ENCODE peak calls at places on chromosomes 12 and 14, in ten cellular contexts. One of them, this sample, is unnamed.

GRCh38 chr12:29429999-29430698 is 49.2 kb upstream of the ERGIC2 start:
- DNase-seq in activated naive CD4-positive, alpha-beta T cell: no peak
- DNase-seq in NCI-H1694 treated with DMSO at 0.1 percent for 48 hours: no peak
- DNase-seq in NCI-H460: no peak
- DNase-seq in cardiac muscle cell: no peak
- DNase-seq in HL-60: no peak
- DNase-seq in central memory CD8-positive, alpha-beta T cell: no peak
- DNase-seq in right cardiac atrium: peak
- DNase-seq in amygdala: no peak
- DNase-seq in stimulated activated CD4-positive, alpha-beta T cell treated with anti-CD3 and anti-CD28 coated beads, TNF-alpha, amount 100 ng/mL, for 1 hour: no peak
- DNase-seq in this sample: no peak

GRCh38 chr14:85590784-85591183 is 60.8 kb downstream of the FLRT2 start:
- DNase-seq in activated naive CD4-positive, alpha-beta T cell: no peak
- DNase-seq in NCI-H1694 treated with DMSO at 0.1 percent for 48 hours: no peak
- DNase-seq in NCI-H460: no peak
- DNase-seq in cardiac muscle cell: peak
- DNase-seq in HL-60: no peak
- DNase-seq in central memory CD8-positive, alpha-beta T cell: no peak
- DNase-seq in right cardiac atrium: no peak
- DNase-seq in amygdala: no peak
- DNase-seq in stimulated activated CD4-positive, alpha-beta T cell treated with anti-CD3 and anti-CD28 coated beads, TNF-alpha, amount 100 ng/mL, for 1 hour: no peak
- DNase-seq in this sample: no peak

GRCh38 chr12:105878964-105879363 is 259.8 kb downstream of the NUAK1 start:
- DNase-seq in activated naive CD4-positive, alpha-beta T cell: no peak
- DNase-seq in NCI-H1694 treated with DMSO at 0.1 percent for 48 hours: no peak
- DNase-seq in NCI-H460: no peak
- DNase-seq in cardiac muscle cell: no peak
- DNase-seq in HL-60: no peak
- DNase-seq in central memory CD8-positive, alpha-beta T cell: no peak
- DNase-seq in right cardiac atrium: no peak
- DNase-seq in amygdala: no peak
- DNase-seq in stimulated activated CD4-positive, alpha-beta T cell treated with anti-CD3 and anti-CD28 coated beads, TNF-alpha, amount 100 ng/mL, for 1 hour: no peak
- DNase-seq in this sample: no peak

GRCh38 chr14:60753264-60754126 is 18.9 kb downstream of the MNAT1 start:
- DNase-seq in activated naive CD4-positive, alpha-beta T cell: no peak
- DNase-seq in NCI-H1694 treated with DMSO at 0.1 percent for 48 hours: no peak
- DNase-seq in NCI-H460: no peak
- DNase-seq in cardiac muscle cell: peak
- DNase-seq in HL-60: peak
- DNase-seq in central memory CD8-positive, alpha-beta T cell: peak
- DNase-seq in right cardiac atrium: no peak
- DNase-seq in amygdala: no peak
- DNase-seq in stimulated activated CD4-positive, alpha-beta T cell treated with anti-CD3 and anti-CD28 coated beads, TNF-alpha, amount 100 ng/mL, for 1 hour: peak
- DNase-seq in this sample: no peak

GRCh38 chr12:105382771-105383632 is 52.5 kb downstream of the C12orf75 start:
- DNase-seq in activated naive CD4-positive, alpha-beta T cell: no peak
- DNase-seq in NCI-H1694 treated with DMSO at 0.1 percent for 48 hours: peak
- DNase-seq in NCI-H460: peak
- DNase-seq in cardiac muscle cell: peak
- DNase-seq in HL-60: no peak
- DNase-seq in central memory CD8-positive, alpha-beta T cell: peak
- DNase-seq in right cardiac atrium: no peak
- DNase-seq in amygdala: no peak
- DNase-seq in stimulated activated CD4-positive, alpha-beta T cell treated with anti-CD3 and anti-CD28 coated beads, TNF-alpha, amount 100 ng/mL, for 1 hour: no peak
- DNase-seq in this sample: peak

GRCh38 chr14:74599201-74599809 is 12.7 kb downstream of the LTBP2 start:
- DNase-seq in activated naive CD4-positive, alpha-beta T cell: no peak
- DNase-seq in NCI-H1694 treated with DMSO at 0.1 percent for 48 hours: no peak
- DNase-seq in NCI-H460: no peak
- DNase-seq in cardiac muscle cell: peak
- DNase-seq in HL-60: no peak
- DNase-seq in central memory CD8-positive, alpha-beta T cell: no peak
- DNase-seq in right cardiac atrium: peak
- DNase-seq in amygdala: no peak
- DNase-seq in stimulated activated CD4-positive, alpha-beta T cell treated with anti-CD3 and anti-CD28 coated beads, TNF-alpha, amount 100 ng/mL, for 1 hour: no peak
- DNase-seq in this sample: no peak

GRCh38 chr14:103314496-103315277 is 19.4 kb upstream of the EIF5 start:
- DNase-seq in activated naive CD4-positive, alpha-beta T cell: no peak
- DNase-seq in NCI-H1694 treated with DMSO at 0.1 percent for 48 hours: no peak
- DNase-seq in NCI-H460: no peak
- DNase-seq in cardiac muscle cell: no peak
- DNase-seq in HL-60: no peak
- DNase-seq in central memory CD8-positive, alpha-beta T cell: no peak
- DNase-seq in right cardiac atrium: peak
- DNase-seq in amygdala: no peak
- DNase-seq in stimulated activated CD4-positive, alpha-beta T cell treated with anti-CD3 and anti-CD28 coated beads, TNF-alpha, amount 100 ng/mL, for 1 hour: no peak
- DNase-seq in this sample: no peak

GRCh38 chr14:63578300-63578699 is 35.1 kb upstream of the PPP2R5E start:
- DNase-seq in activated naive CD4-positive, alpha-beta T cell: no peak
- DNase-seq in NCI-H1694 treated with DMSO at 0.1 percent for 48 hours: no peak
- DNase-seq in NCI-H460: no peak
- DNase-seq in cardiac muscle cell: no peak
- DNase-seq in HL-60: no peak
- DNase-seq in central memory CD8-positive, alpha-beta T cell: no peak
- DNase-seq in right cardiac atrium: no peak
- DNase-seq in amygdala: no peak
- DNase-seq in stimulated activated CD4-positive, alpha-beta T cell treated with anti-CD3 and anti-CD28 coated beads, TNF-alpha, amount 100 ng/mL, for 1 hour: no peak
- DNase-seq in this sample: no peak

GRCh38 chr12:123660328-123660727 is 10.6 kb upstream of the TCTN2 start:
- DNase-seq in activated naive CD4-positive, alpha-beta T cell: no peak
- DNase-seq in NCI-H1694 treated with DMSO at 0.1 percent for 48 hours: no peak
- DNase-seq in NCI-H460: no peak
- DNase-seq in cardiac muscle cell: peak
- DNase-seq in HL-60: no peak
- DNase-seq in central memory CD8-positive, alpha-beta T cell: no peak
- DNase-seq in right cardiac atrium: no peak
- DNase-seq in amygdala: no peak
- DNase-seq in stimulated activated CD4-positive, alpha-beta T cell treated with anti-CD3 and anti-CD28 coated beads, TNF-alpha, amount 100 ng/mL, for 1 hour: no peak
- DNase-seq in this sample: no peak

GRCh38 chr12:64883264-64884163 is 59.1 kb downstream of the TBC1D30 start:
- DNase-seq in activated naive CD4-positive, alpha-beta T cell: no peak
- DNase-seq in NCI-H1694 treated with DMSO at 0.1 percent for 48 hours: no peak
- DNase-seq in NCI-H460: no peak
- DNase-seq in cardiac muscle cell: no peak
- DNase-seq in HL-60: no peak
- DNase-seq in central memory CD8-positive, alpha-beta T cell: no peak
- DNase-seq in right cardiac atrium: no peak
- DNase-seq in amygdala: no peak
- DNase-seq in stimulated activated CD4-positive, alpha-beta T cell treated with anti-CD3 and anti-CD28 coated beads, TNF-alpha, amount 100 ng/mL, for 1 hour: no peak
- DNase-seq in this sample: no peak

GRCh38 chr12:2231011-2231595 is 178.3 kb downstream of the CACNA1C start:
- DNase-seq in activated naive CD4-positive, alpha-beta T cell: no peak
- DNase-seq in NCI-H1694 treated with DMSO at 0.1 percent for 48 hours: no peak
- DNase-seq in NCI-H460: no peak
- DNase-seq in cardiac muscle cell: peak
- DNase-seq in HL-60: no peak
- DNase-seq in central memory CD8-positive, alpha-beta T cell: no peak
- DNase-seq in right cardiac atrium: no peak
- DNase-seq in amygdala: no peak
- DNase-seq in stimulated activated CD4-positive, alpha-beta T cell treated with anti-CD3 and anti-CD28 coated beads, TNF-alpha, amount 100 ng/mL, for 1 hour: no peak
- DNase-seq in this sample: no peak

GRCh38 chr12:93080452-93080851 is 151.4 kb upstream of the EEA1 start:
- DNase-seq in activated naive CD4-positive, alpha-beta T cell: no peak
- DNase-seq in NCI-H1694 treated with DMSO at 0.1 percent for 48 hours: no peak
- DNase-seq in NCI-H460: no peak
- DNase-seq in cardiac muscle cell: no peak
- DNase-seq in HL-60: no peak
- DNase-seq in central memory CD8-positive, alpha-beta T cell: no peak
- DNase-seq in right cardiac atrium: no peak
- DNase-seq in amygdala: no peak
- DNase-seq in stimulated activated CD4-positive, alpha-beta T cell treated with anti-CD3 and anti-CD28 coated beads, TNF-alpha, amount 100 ng/mL, for 1 hour: no peak
- DNase-seq in this sample: no peak

GRCh38 chr14:104102282-104102914 is 16.9 kb downstream of the ASPG start:
- DNase-seq in activated naive CD4-positive, alpha-beta T cell: no peak
- DNase-seq in NCI-H1694 treated with DMSO at 0.1 percent for 48 hours: no peak
- DNase-seq in NCI-H460: no peak
- DNase-seq in cardiac muscle cell: no peak
- DNase-seq in HL-60: no peak
- DNase-seq in central memory CD8-positive, alpha-beta T cell: no peak
- DNase-seq in right cardiac atrium: peak
- DNase-seq in amygdala: no peak
- DNase-seq in stimulated activated CD4-positive, alpha-beta T cell treated with anti-CD3 and anti-CD28 coated beads, TNF-alpha, amount 100 ng/mL, for 1 hour: no peak
- DNase-seq in this sample: no peak

GRCh38 chr14:89638888-89639287 is 221.9 kb upstream of the FOXN3 start:
- DNase-seq in activated naive CD4-positive, alpha-beta T cell: no peak
- DNase-seq in NCI-H1694 treated with DMSO at 0.1 percent for 48 hours: no peak
- DNase-seq in NCI-H460: no peak
- DNase-seq in cardiac muscle cell: no peak
- DNase-seq in HL-60: no peak
- DNase-seq in central memory CD8-positive, alpha-beta T cell: no peak
- DNase-seq in right cardiac atrium: no peak
- DNase-seq in amygdala: no peak
- DNase-seq in stimulated activated CD4-positive, alpha-beta T cell treated with anti-CD3 and anti-CD28 coated beads, TNF-alpha, amount 100 ng/mL, for 1 hour: no peak
- DNase-seq in this sample: no peak

GRCh38 chr12:6279256-6279628 is 31.2 kb upstream of the PLEKHG6 start:
- DNase-seq in activated naive CD4-positive, alpha-beta T cell: no peak
- DNase-seq in NCI-H1694 treated with DMSO at 0.1 percent for 48 hours: no peak
- DNase-seq in NCI-H460: no peak
- DNase-seq in cardiac muscle cell: no peak
- DNase-seq in HL-60: no peak
- DNase-seq in central memory CD8-positive, alpha-beta T cell: no peak
- DNase-seq in right cardiac atrium: no peak
- DNase-seq in amygdala: no peak
- DNase-seq in stimulated activated CD4-positive, alpha-beta T cell treated with anti-CD3 and anti-CD28 coated beads, TNF-alpha, amount 100 ng/mL, for 1 hour: no peak
- DNase-seq in this sample: no peak

GRCh38 chr12:74896186-74896585 is 313.5 kb downstream of the KCNC2 start:
- DNase-seq in activated naive CD4-positive, alpha-beta T cell: no peak
- DNase-seq in NCI-H1694 treated with DMSO at 0.1 percent for 48 hours: no peak
- DNase-seq in NCI-H460: no peak
- DNase-seq in cardiac muscle cell: no peak
- DNase-seq in HL-60: no peak
- DNase-seq in central memory CD8-positive, alpha-beta T cell: no peak
- DNase-seq in right cardiac atrium: no peak
- DNase-seq in amygdala: no peak
- DNase-seq in stimulated activated CD4-positive, alpha-beta T cell treated with anti-CD3 and anti-CD28 coated beads, TNF-alpha, amount 100 ng/mL, for 1 hour: no peak
- DNase-seq in this sample: no peak

GRCh38 chr12:15601210-15601800 is 187.9 kb downstream of the EPS8 start:
- DNase-seq in activated naive CD4-positive, alpha-beta T cell: no peak
- DNase-seq in NCI-H1694 treated with DMSO at 0.1 percent for 48 hours: no peak
- DNase-seq in NCI-H460: no peak
- DNase-seq in cardiac muscle cell: peak
- DNase-seq in HL-60: no peak
- DNase-seq in central memory CD8-positive, alpha-beta T cell: no peak
- DNase-seq in right cardiac atrium: no peak
- DNase-seq in amygdala: no peak
- DNase-seq in stimulated activated CD4-positive, alpha-beta T cell treated with anti-CD3 and anti-CD28 coated beads, TNF-alpha, amount 100 ng/mL, for 1 hour: no peak
- DNase-seq in this sample: no peak

GRCh38 chr12:132437252-132438138 is 52.5 kb upstream of the FBRSL1 start:
- DNase-seq in activated naive CD4-positive, alpha-beta T cell: no peak
- DNase-seq in NCI-H1694 treated with DMSO at 0.1 percent for 48 hours: no peak
- DNase-seq in NCI-H460: no peak
- DNase-seq in cardiac muscle cell: no peak
- DNase-seq in HL-60: peak
- DNase-seq in central memory CD8-positive, alpha-beta T cell: no peak
- DNase-seq in right cardiac atrium: peak
- DNase-seq in amygdala: no peak
- DNase-seq in stimulated activated CD4-positive, alpha-beta T cell treated with anti-CD3 and anti-CD28 coated beads, TNF-alpha, amount 100 ng/mL, for 1 hour: no peak
- DNase-seq in this sample: no peak

GRCh38 chr12:85280138-85280983 is at the start of gene ALX1:
- DNase-seq in activated naive CD4-positive, alpha-beta T cell: no peak
- DNase-seq in NCI-H1694 treated with DMSO at 0.1 percent for 48 hours: no peak
- DNase-seq in NCI-H460: peak
- DNase-seq in cardiac muscle cell: peak
- DNase-seq in HL-60: no peak
- DNase-seq in central memory CD8-positive, alpha-beta T cell: no peak
- DNase-seq in right cardiac atrium: peak
- DNase-seq in amygdala: no peak
- DNase-seq in stimulated activated CD4-positive, alpha-beta T cell treated with anti-CD3 and anti-CD28 coated beads, TNF-alpha, amount 100 ng/mL, for 1 hour: no peak
- DNase-seq in this sample: peak

GRCh38 chr12:42356344-42356743 is 30.4 kb downstream of the PPHLN1 start:
- DNase-seq in activated naive CD4-positive, alpha-beta T cell: no peak
- DNase-seq in NCI-H1694 treated with DMSO at 0.1 percent for 48 hours: no peak
- DNase-seq in NCI-H460: no peak
- DNase-seq in cardiac muscle cell: no peak
- DNase-seq in HL-60: no peak
- DNase-seq in central memory CD8-positive, alpha-beta T cell: no peak
- DNase-seq in right cardiac atrium: no peak
- DNase-seq in amygdala: no peak
- DNase-seq in stimulated activated CD4-positive, alpha-beta T cell treated with anti-CD3 and anti-CD28 coated beads, TNF-alpha, amount 100 ng/mL, for 1 hour: no peak
- DNase-seq in this sample: no peak

GRCh38 chr12:1104088-1104800 is 113.2 kb downstream of the ERC1 start:
- DNase-seq in activated naive CD4-positive, alpha-beta T cell: no peak
- DNase-seq in NCI-H1694 treated with DMSO at 0.1 percent for 48 hours: no peak
- DNase-seq in NCI-H460: no peak
- DNase-seq in cardiac muscle cell: no peak
- DNase-seq in HL-60: no peak
- DNase-seq in central memory CD8-positive, alpha-beta T cell: no peak
- DNase-seq in right cardiac atrium: no peak
- DNase-seq in amygdala: no peak
- DNase-seq in stimulated activated CD4-positive, alpha-beta T cell treated with anti-CD3 and anti-CD28 coated beads, TNF-alpha, amount 100 ng/mL, for 1 hour: no peak
- DNase-seq in this sample: no peak

GRCh38 chr12:56836317-56836716 is 73.2 kb downstream of the HSD17B6 start:
- DNase-seq in activated naive CD4-positive, alpha-beta T cell: no peak
- DNase-seq in NCI-H1694 treated with DMSO at 0.1 percent for 48 hours: no peak
- DNase-seq in NCI-H460: no peak
- DNase-seq in cardiac muscle cell: peak
- DNase-seq in HL-60: no peak
- DNase-seq in central memory CD8-positive, alpha-beta T cell: no peak
- DNase-seq in right cardiac atrium: peak
- DNase-seq in amygdala: no peak
- DNase-seq in stimulated activated CD4-positive, alpha-beta T cell treated with anti-CD3 and anti-CD28 coated beads, TNF-alpha, amount 100 ng/mL, for 1 hour: no peak
- DNase-seq in this sample: no peak

GRCh38 chr14:102050625-102051024 is 36.2 kb downstream of the HSP90AA1 start:
- DNase-seq in activated naive CD4-positive, alpha-beta T cell: no peak
- DNase-seq in NCI-H1694 treated with DMSO at 0.1 percent for 48 hours: no peak
- DNase-seq in NCI-H460: no peak
- DNase-seq in cardiac muscle cell: no peak
- DNase-seq in HL-60: no peak
- DNase-seq in central memory CD8-positive, alpha-beta T cell: no peak
- DNase-seq in right cardiac atrium: no peak
- DNase-seq in amygdala: no peak
- DNase-seq in stimulated activated CD4-positive, alpha-beta T cell treated with anti-CD3 and anti-CD28 coated beads, TNF-alpha, amount 100 ng/mL, for 1 hour: no peak
- DNase-seq in this sample: no peak

GRCh38 chr12:120060196-120060595 is 56.4 kb downstream of the RAB35 start:
- DNase-seq in activated naive CD4-positive, alpha-beta T cell: no peak
- DNase-seq in NCI-H1694 treated with DMSO at 0.1 percent for 48 hours: no peak
- DNase-seq in NCI-H460: no peak
- DNase-seq in cardiac muscle cell: no peak
- DNase-seq in HL-60: no peak
- DNase-seq in central memory CD8-positive, alpha-beta T cell: no peak
- DNase-seq in right cardiac atrium: no peak
- DNase-seq in amygdala: no peak
- DNase-seq in stimulated activated CD4-positive, alpha-beta T cell treated with anti-CD3 and anti-CD28 coated beads, TNF-alpha, amount 100 ng/mL, for 1 hour: no peak
- DNase-seq in this sample: no peak

GRCh38 chr14:99397698-99398097 is 83.0 kb downstream of the SETD3 start:
- DNase-seq in activated naive CD4-positive, alpha-beta T cell: no peak
- DNase-seq in NCI-H1694 treated with DMSO at 0.1 percent for 48 hours: no peak
- DNase-seq in NCI-H460: no peak
- DNase-seq in cardiac muscle cell: no peak
- DNase-seq in HL-60: no peak
- DNase-seq in central memory CD8-positive, alpha-beta T cell: no peak
- DNase-seq in right cardiac atrium: no peak
- DNase-seq in amygdala: no peak
- DNase-seq in stimulated activated CD4-positive, alpha-beta T cell treated with anti-CD3 and anti-CD28 coated beads, TNF-alpha, amount 100 ng/mL, for 1 hour: no peak
- DNase-seq in this sample: no peak

GRCh38 chr12:848519-849191 is 96.3 kb downstream of the WNK1 start:
- DNase-seq in activated naive CD4-positive, alpha-beta T cell: no peak
- DNase-seq in NCI-H1694 treated with DMSO at 0.1 percent for 48 hours: no peak
- DNase-seq in NCI-H460: no peak
- DNase-seq in cardiac muscle cell: peak
- DNase-seq in HL-60: no peak
- DNase-seq in central memory CD8-positive, alpha-beta T cell: no peak
- DNase-seq in right cardiac atrium: no peak
- DNase-seq in amygdala: no peak
- DNase-seq in stimulated activated CD4-positive, alpha-beta T cell treated with anti-CD3 and anti-CD28 coated beads, TNF-alpha, amount 100 ng/mL, for 1 hour: no peak
- DNase-seq in this sample: no peak

GRCh38 chr12:20101046-20101445 is 267.3 kb upstream of the PDE3A start:
- DNase-seq in activated naive CD4-positive, alpha-beta T cell: no peak
- DNase-seq in NCI-H1694 treated with DMSO at 0.1 percent for 48 hours: no peak
- DNase-seq in NCI-H460: no peak
- DNase-seq in cardiac muscle cell: peak
- DNase-seq in HL-60: no peak
- DNase-seq in central memory CD8-positive, alpha-beta T cell: no peak
- DNase-seq in right cardiac atrium: peak
- DNase-seq in amygdala: no peak
- DNase-seq in stimulated activated CD4-positive, alpha-beta T cell treated with anti-CD3 and anti-CD28 coated beads, TNF-alpha, amount 100 ng/mL, for 1 hour: no peak
- DNase-seq in this sample: no peak

GRCh38 chr12:92403210-92404175 is 257.8 kb upstream of the BTG1 start:
- DNase-seq in activated naive CD4-positive, alpha-beta T cell: peak
- DNase-seq in NCI-H1694 treated with DMSO at 0.1 percent for 48 hours: no peak
- DNase-seq in NCI-H460: no peak
- DNase-seq in cardiac muscle cell: no peak
- DNase-seq in HL-60: no peak
- DNase-seq in central memory CD8-positive, alpha-beta T cell: peak
- DNase-seq in right cardiac atrium: no peak
- DNase-seq in amygdala: no peak
- DNase-seq in stimulated activated CD4-positive, alpha-beta T cell treated with anti-CD3 and anti-CD28 coated beads, TNF-alpha, amount 100 ng/mL, for 1 hour: peak
- DNase-seq in this sample: no peak